ENCODE peak calls at places on chromosomes 12 and 14, in eight cellular contexts. D is endothelial cell of umbilical vein, I is A549, E is thyroid gland, G is heart left ventricle, N is prostate gland, W is breast epithelium, F is HCT116. L is an unnamed sample.

GRCh38 chr12:122894173-122895121 is 1.5 kb downstream of the VPS37B start:
- DNase-seq in I (no peak), F (no peak), N (no peak), G (no peak), E (peak), W (no peak), D (no peak), L (peak)

GRCh38 chr14:39499514-39499913 is 67.3 kb upstream of the FBXO33 start:
- DNase-seq in D (no peak), G (no peak), I (no peak), W (no peak), N (no peak), E (no peak), F (no peak), L (no peak)

GRCh38 chr12:88351121-88351520 is 209.0 kb downstream of the TMTC3 start:
- DNase-seq in E (no peak), N (no peak), G (no peak), W (no peak), D (no peak), F (no peak), I (no peak), L (no peak)

GRCh38 chr12:120783197-120783596 is 57.6 kb downstream of the ACADS start:
- DNase-seq in N (no peak), W (no peak), G (no peak), D (peak), E (no peak), I (no peak), F (peak), L (no peak)

GRCh38 chr12:77225373-77225772 is 160.0 kb upstream of the E2F7 start:
- DNase-seq in E (no peak), N (no peak), F (no peak), G (no peak), D (no peak), I (no peak), W (no peak), L (no peak)

GRCh38 chr14:24871302-24871701 is 178.6 kb downstream of the STXBP6 start:
- DNase-seq in G (no peak), D (no peak), F (no peak), E (no peak), N (no peak), W (no peak), I (no peak), L (no peak)

GRCh38 chr12:121513464-121514183 is 67.2 kb downstream of the KDM2B start:
- DNase-seq in I (peak), E (peak), W (no peak), F (peak), G (no peak), D (no peak), N (no peak), L (peak)

GRCh38 chr14:65478596-65478995 is 66.1 kb downstream of the FUT8 start:
- DNase-seq in W (no peak), D (peak), E (no peak), G (no peak), N (no peak), F (peak), I (peak), L (no peak)

GRCh38 chr12:80937391-80938238 is at the start of gene LIN7A:
- DNase-seq in N (peak), F (no peak), E (peak), D (peak), G (peak), I (peak), W (no peak), L (no peak)

GRCh38 chr12:131457331-131458047 is 253.4 kb upstream of the SFSWAP start:
- DNase-seq in N (no peak), E (no peak), W (no peak), D (no peak), F (no peak), I (no peak), G (no peak), L (no peak)
- TF ChIP-seq POLR2A in N (no peak), E (no peak), W (no peak), D (no peak), F (no peak), I (no peak), G (no peak), L (no peak)

GRCh38 chr12:70213707-70214106 is 29.5 kb upstream of the CNOT2 start:
- DNase-seq in E (no peak), D (no peak), I (no peak), N (no peak), G (no peak), W (no peak), F (no peak), L (no peak)
- TF ChIP-seq POLR2A in E (no peak), D (no peak), I (no peak), N (no peak), G (no peak), W (no peak), F (no peak), L (no peak)

GRCh38 chr14:61516125-61516740 is 179.1 kb upstream of the HIF1A start:
- DNase-seq in W (no peak), E (no peak), D (peak), G (no peak), N (no peak), F (no peak), I (no peak), L (no peak)

GRCh38 chr14:61515436-61516124 is 179.7 kb upstream of the HIF1A start:
- DNase-seq in D (no peak), I (no peak), E (no peak), W (no peak), G (no peak), F (no peak), N (no peak), L (no peak)

GRCh38 chr14:61517861-61518802 is 177.2 kb upstream of the HIF1A start:
- DNase-seq in E (no peak), F (no peak), D (peak), G (no peak), W (peak), I (no peak), N (peak), L (no peak)

GRCh38 chr14:61514927-61515326 is 180.4 kb upstream of the HIF1A start:
- DNase-seq in I (no peak), W (no peak), E (no peak), F (no peak), G (no peak), N (no peak), D (no peak), L (no peak)

GRCh38 chr14:61516957-61517356 is 178.4 kb upstream of the HIF1A start:
- DNase-seq in E (no peak), N (no peak), G (no peak), I (no peak), W (no peak), F (no peak), D (peak), L (no peak)
- TF ChIP-seq POLR2A in E (no peak), N (no peak), G (no peak), I (no peak), W (no peak), F (no peak), D (no peak), L (no peak)

GRCh38 chr14:94313991-94314655 is 9.0 kb downstream of the SERPINA6 start:
- DNase-seq in N (no peak), F (no peak), G (no peak), D (no peak), E (no peak), W (no peak), I (no peak), L (no peak)

GRCh38 chr14:94314890-94315289 is 8.2 kb downstream of the SERPINA6 start:
- DNase-seq in N (no peak), W (no peak), F (no peak), E (no peak), G (no peak), D (no peak), I (no peak), L (no peak)

GRCh38 chr14:94320243-94320642 is 2.9 kb downstream of the SERPINA6 start:
- DNase-seq in N (no peak), E (no peak), F (no peak), G (no peak), W (no peak), D (no peak), I (peak), L (no peak)

GRCh38 chr14:94316692-94317091 is 6.4 kb downstream of the SERPINA6 start:
- DNase-seq in I (no peak), E (no peak), D (no peak), N (no peak), G (no peak), W (no peak), F (no peak), L (no peak)

DNA sequence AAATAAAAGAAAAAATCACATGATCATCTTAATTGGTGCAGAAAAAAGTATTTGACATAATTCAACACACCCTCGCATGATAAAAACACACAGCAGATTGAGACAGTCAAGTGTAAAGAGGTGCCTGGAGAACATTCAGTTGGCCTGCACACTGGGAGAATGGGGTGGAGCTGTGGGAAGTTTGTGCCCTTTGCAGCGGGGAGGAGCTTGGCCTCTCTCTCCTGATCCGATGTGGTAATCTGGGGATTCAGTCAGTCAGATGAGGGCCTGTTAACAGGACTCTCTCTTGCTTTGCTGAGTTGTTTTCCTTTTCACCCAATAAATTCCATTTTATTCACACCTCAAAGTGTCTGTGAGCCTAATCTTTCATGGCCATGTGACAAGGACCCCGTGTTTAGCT is 5.9 kb downstream of the SERPINA6 start:
- DNase-seq in I (no peak), D (no peak), W (no peak), E (peak), G (no peak), N (no peak), F (no peak), L (no peak)
- TF ChIP-seq POLR2A in I (no peak), D (no peak), W (no peak), E (no peak), G (no peak), N (no peak), F (no peak), L (no peak)

GRCh38 chr14:21025374-21026151 is 702 bp upstream of the NDRG2 start:
- DNase-seq in W (peak), I (no peak), F (no peak), E (peak), D (no peak), G (peak), N (peak), L (no peak)
- TF ChIP-seq POLR2A in W (no peak), I (no peak), F (no peak), E (no peak), D (no peak), G (no peak), N (no peak), L (no peak)

DNA sequence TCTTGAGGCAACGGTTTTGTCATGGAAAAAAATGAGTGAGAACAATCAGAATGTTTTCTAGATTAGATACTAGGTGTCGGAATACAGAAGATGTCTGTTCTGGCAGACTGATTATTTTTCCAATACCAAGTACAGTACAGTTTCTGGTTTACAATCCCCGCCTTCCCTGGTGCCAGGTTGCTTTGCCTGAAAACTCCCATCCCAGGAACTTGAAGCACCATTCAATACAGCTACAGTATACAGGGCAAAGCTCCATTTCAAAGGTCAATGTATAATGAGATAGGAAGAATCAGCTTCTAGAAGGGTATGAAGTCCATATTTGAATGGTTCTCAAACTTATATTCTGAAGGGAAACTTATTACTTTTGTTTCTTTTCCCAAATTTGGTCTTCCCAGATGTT is 237.9 kb upstream of the ATP2B1 start:
- DNase-seq in F (no peak), G (no peak), W (no peak), I (no peak), N (no peak), E (no peak), D (no peak), L (no peak)
- TF ChIP-seq POLR2A in F (no peak), G (no peak), W (no peak), I (no peak), N (no peak), E (no peak), D (no peak), L (no peak)

GRCh38 chr12:123971449-123971769 is 1.2 kb downstream of the CCDC92 start:
- DNase-seq in I (no peak), E (no peak), W (no peak), F (no peak), N (no peak), D (peak), G (no peak), L (no peak)

GRCh38 chr12:123973552-123974341 is 732 bp downstream of the ZNF664 start:
- DNase-seq in G (peak), D (peak), W (peak), I (peak), F (no peak), E (peak), N (peak), L (peak)

GRCh38 chr12:123971770-123972447 is 722 bp downstream of the CCDC92 start:
- DNase-seq in F (no peak), I (peak), E (peak), W (peak), G (peak), N (peak), D (no peak), L (peak)

GRCh38 chr12:123976227-123976826 is 3.3 kb downstream of the ZNF664 start:
- DNase-seq in G (no peak), W (no peak), I (no peak), F (no peak), N (no peak), D (no peak), E (no peak), L (no peak)

GRCh38 chr12:123972448-123973401 is at the start of the genes CCDC92 and ZNF664:
- DNase-seq in E (peak), F (peak), W (peak), N (peak), D (peak), I (peak), G (peak), L (peak)
- TF ChIP-seq POLR2A in E (peak), F (peak), W (no peak), N (peak), D (peak), I (peak), G (peak), L (peak)

GRCh38 chr12:46523446-46523845 is 150.9 kb upstream of the SLC38A2 start:
- DNase-seq in D (no peak), I (peak), E (no peak), F (no peak), W (no peak), N (no peak), G (no peak), L (no peak)

GRCh38 chr12:46522141-46522540 is 149.6 kb upstream of the SLC38A2 start:
- DNase-seq in E (no peak), N (no peak), D (no peak), F (no peak), G (no peak), I (no peak), W (no peak), L (no peak)

GRCh38 chr12:46526231-46526630 is 153.7 kb upstream of the SLC38A2 start:
- DNase-seq in E (no peak), N (no peak), F (no peak), D (no peak), W (no peak), I (no peak), G (no peak), L (no peak)

GRCh38 chr12:46524778-46525177 is 152.2 kb upstream of the SLC38A2 start:
- DNase-seq in E (peak), G (peak), D (peak), I (peak), W (peak), N (no peak), F (no peak), L (no peak)

DNA sequence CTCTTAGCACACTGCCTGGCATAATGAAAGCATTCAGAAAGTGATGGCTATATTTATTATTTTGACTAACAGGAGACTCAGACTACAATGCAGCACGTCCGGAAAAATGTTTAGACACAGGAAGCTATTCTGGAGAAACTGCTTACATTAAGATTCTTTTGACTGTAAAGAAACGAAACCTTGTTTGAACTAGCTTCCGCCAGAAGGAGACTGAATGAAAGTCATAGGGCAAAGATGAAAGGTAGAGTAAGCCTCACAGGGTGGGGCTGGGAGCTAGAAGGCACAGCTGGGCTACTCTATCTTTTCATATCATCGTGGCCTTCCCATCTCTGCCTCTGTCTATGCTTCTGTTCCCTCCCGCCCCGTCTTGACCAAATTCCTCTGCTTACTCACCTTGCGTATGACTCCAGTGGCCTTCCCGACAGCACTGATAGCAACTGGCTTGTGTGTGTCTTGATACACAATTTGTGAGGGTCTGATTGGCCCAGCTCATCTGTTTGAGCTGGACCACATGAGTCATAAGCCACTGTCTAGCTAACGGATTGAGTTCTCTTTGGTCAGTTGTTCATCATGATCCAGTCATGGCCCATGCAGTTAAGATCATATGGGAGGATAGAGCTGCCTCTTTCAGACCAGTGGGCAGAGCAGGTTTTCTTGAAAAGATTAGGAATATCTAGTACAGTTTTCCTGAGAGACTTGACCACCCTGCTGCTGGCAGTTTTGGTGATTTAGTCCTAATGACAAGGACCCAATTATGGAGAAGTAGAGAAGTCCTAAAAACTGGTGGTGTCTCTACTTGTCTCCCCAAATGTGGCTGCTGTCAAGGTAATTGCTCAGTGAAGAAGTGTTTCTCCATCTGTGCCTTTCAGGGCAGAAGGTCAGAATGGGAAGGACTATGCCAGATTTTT is 151.5 kb upstream of the SLC38A2 start:
- DNase-seq in E (no peak), G (no peak), F (peak), N (no peak), D (peak), I (peak), W (no peak), L (peak)
- TF ChIP-seq POLR2A in E (no peak), G (no peak), F (no peak), N (no peak), D (no peak), I (no peak), W (no peak), L (no peak)

L was measured in erythroblast.